ENCODE peak calls at places on chromosomes 13 and 19, in seven cellular contexts. One of them, this sample, is unnamed.

GRCh38 chr13:53821632-53822031 is 793.0 kb downstream of the OLFM4 start:
- DNase-seq in stimulated activated naive CD8-positive, alpha-beta T cell treated with anti-CD3 and anti-CD28 coated beads, Interleukin-15, Interleukin-2, amounts not matched to agents 100 U/mL and 50 U/mL, for 24 hours: no peak
- DNase-seq in endothelial cell: no peak
- DNase-seq in neuronal stem cell: no peak
- DNase-seq in iPS-NIHi11: no peak
- DNase-seq in RWPE1: no peak
- DNase-seq in ovary: no peak
- DNase-seq in this sample: no peak

GRCh38 chr13:34290661-34291060 is 472.7 kb downstream of the RFC3 start:
- DNase-seq in stimulated activated naive CD8-positive, alpha-beta T cell treated with anti-CD3 and anti-CD28 coated beads, Interleukin-15, Interleukin-2, amounts not matched to agents 100 U/mL and 50 U/mL, for 24 hours: no peak
- DNase-seq in endothelial cell: no peak
- DNase-seq in neuronal stem cell: no peak
- DNase-seq in iPS-NIHi11: no peak
- DNase-seq in RWPE1: no peak
- DNase-seq in ovary: no peak
- DNase-seq in this sample: no peak

GRCh38 chr13:113737803-113738202 is 21.2 kb upstream of the TMEM255B start:
- DNase-seq in stimulated activated naive CD8-positive, alpha-beta T cell treated with anti-CD3 and anti-CD28 coated beads, Interleukin-15, Interleukin-2, amounts not matched to agents 100 U/mL and 50 U/mL, for 24 hours: no peak
- DNase-seq in endothelial cell: no peak
- DNase-seq in neuronal stem cell: no peak
- DNase-seq in iPS-NIHi11: no peak
- DNase-seq in RWPE1: no peak
- DNase-seq in ovary: no peak
- DNase-seq in this sample: no peak

GRCh38 chr19:13012690-13013608 is 17.7 kb downstream of the NFIX start:
- DNase-seq in stimulated activated naive CD8-positive, alpha-beta T cell treated with anti-CD3 and anti-CD28 coated beads, Interleukin-15, Interleukin-2, amounts not matched to agents 100 U/mL and 50 U/mL, for 24 hours: peak; percentile 55
- DNase-seq in endothelial cell: no peak
- DNase-seq in neuronal stem cell: no peak
- DNase-seq in iPS-NIHi11: no peak
- DNase-seq in RWPE1: peak; percentile 79
- DNase-seq in ovary: peak; percentile 88
- DNase-seq in this sample: peak; percentile 80

GRCh38 chr19:39247701-39248664 is 673 bp downstream of the IFNL4 start:
- DNase-seq in stimulated activated naive CD8-positive, alpha-beta T cell treated with anti-CD3 and anti-CD28 coated beads, Interleukin-15, Interleukin-2, amounts not matched to agents 100 U/mL and 50 U/mL, for 24 hours: no peak
- DNase-seq in endothelial cell: peak; percentile 37
- DNase-seq in neuronal stem cell: no peak
- DNase-seq in iPS-NIHi11: peak; percentile 66
- DNase-seq in RWPE1: no peak
- DNase-seq in ovary: no peak
- DNase-seq in this sample: no peak

GRCh38 chr19:28021316-28022185 is 1191.4 kb downstream of the UQCRFS1 start:
- DNase-seq in stimulated activated naive CD8-positive, alpha-beta T cell treated with anti-CD3 and anti-CD28 coated beads, Interleukin-15, Interleukin-2, amounts not matched to agents 100 U/mL and 50 U/mL, for 24 hours: no peak
- DNase-seq in endothelial cell: no peak
- DNase-seq in neuronal stem cell: no peak
- DNase-seq in iPS-NIHi11: no peak
- DNase-seq in RWPE1: no peak
- DNase-seq in ovary: no peak
- DNase-seq in this sample: no peak

GRCh38 chr19:53912653-53913052 is 3.6 kb downstream of the CACNG7 start:
- DNase-seq in stimulated activated naive CD8-positive, alpha-beta T cell treated with anti-CD3 and anti-CD28 coated beads, Interleukin-15, Interleukin-2, amounts not matched to agents 100 U/mL and 50 U/mL, for 24 hours: peak; percentile 32
- DNase-seq in endothelial cell: peak; percentile 47
- DNase-seq in neuronal stem cell: no peak
- DNase-seq in iPS-NIHi11: peak; percentile 85
- DNase-seq in RWPE1: no peak
- DNase-seq in ovary: no peak
- DNase-seq in this sample: peak; percentile 70

GRCh38 chr19:33688657-33688992 is 66.9 kb downstream of the CHST8 start:
- DNase-seq in stimulated activated naive CD8-positive, alpha-beta T cell treated with anti-CD3 and anti-CD28 coated beads, Interleukin-15, Interleukin-2, amounts not matched to agents 100 U/mL and 50 U/mL, for 24 hours: no peak
- DNase-seq in endothelial cell: no peak
- DNase-seq in neuronal stem cell: no peak
- DNase-seq in iPS-NIHi11: no peak
- DNase-seq in RWPE1: no peak
- DNase-seq in ovary: no peak
- DNase-seq in this sample: no peak

GRCh38 chr19:426725-427445 is 17.9 kb upstream of the C2CD4C start:
- DNase-seq in stimulated activated naive CD8-positive, alpha-beta T cell treated with anti-CD3 and anti-CD28 coated beads, Interleukin-15, Interleukin-2, amounts not matched to agents 100 U/mL and 50 U/mL, for 24 hours: no peak
- DNase-seq in endothelial cell: no peak
- DNase-seq in neuronal stem cell: no peak
- DNase-seq in iPS-NIHi11: no peak
- DNase-seq in RWPE1: no peak
- DNase-seq in ovary: no peak
- DNase-seq in this sample: no peak

GRCh38 chr19:41431426-41432386 is 4.5 kb upstream of the B3GNT8 start:
- DNase-seq in stimulated activated naive CD8-positive, alpha-beta T cell treated with anti-CD3 and anti-CD28 coated beads, Interleukin-15, Interleukin-2, amounts not matched to agents 100 U/mL and 50 U/mL, for 24 hours: no peak
- DNase-seq in endothelial cell: no peak
- DNase-seq in neuronal stem cell: no peak
- DNase-seq in iPS-NIHi11: no peak
- DNase-seq in RWPE1: peak; percentile 14
- DNase-seq in ovary: no peak
- DNase-seq in this sample: no peak

GRCh38 chr19:40804783-40805242 is 5.8 kb downstream of the EGLN2 start:
- DNase-seq in stimulated activated naive CD8-positive, alpha-beta T cell treated with anti-CD3 and anti-CD28 coated beads, Interleukin-15, Interleukin-2, amounts not matched to agents 100 U/mL and 50 U/mL, for 24 hours: no peak
- DNase-seq in endothelial cell: no peak
- DNase-seq in neuronal stem cell: no peak
- DNase-seq in iPS-NIHi11: no peak
- DNase-seq in RWPE1: no peak
- DNase-seq in ovary: no peak
- DNase-seq in this sample: no peak

GRCh38 chr19:28333909-28334308 is 879.0 kb downstream of the UQCRFS1 start:
- DNase-seq in stimulated activated naive CD8-positive, alpha-beta T cell treated with anti-CD3 and anti-CD28 coated beads, Interleukin-15, Interleukin-2, amounts not matched to agents 100 U/mL and 50 U/mL, for 24 hours: no peak
- DNase-seq in endothelial cell: no peak
- DNase-seq in neuronal stem cell: no peak
- DNase-seq in iPS-NIHi11: no peak
- DNase-seq in RWPE1: no peak
- DNase-seq in ovary: no peak
- DNase-seq in this sample: no peak

GRCh38 chr19:17779281-17779930 is 15.5 kb upstream of the B3GNT3 start:
- DNase-seq in stimulated activated naive CD8-positive, alpha-beta T cell treated with anti-CD3 and anti-CD28 coated beads, Interleukin-15, Interleukin-2, amounts not matched to agents 100 U/mL and 50 U/mL, for 24 hours: no peak
- DNase-seq in endothelial cell: no peak
- DNase-seq in neuronal stem cell: peak; percentile 66
- DNase-seq in iPS-NIHi11: peak; percentile 83
- DNase-seq in RWPE1: no peak
- DNase-seq in ovary: peak; percentile 49
- DNase-seq in this sample: no peak

This sample was measured in H54.